ENCODE peak calls at places on chromosomes 16 and 17, in five cellular contexts. V, M, X, O and W are unnamed samples.

GRCh38 chr16:31105677-31106213 is 2.4 kb upstream of the BCKDK start:
- DNase-seq in V (peak), M (peak), X (peak), O (peak), W (no peak)

GRCh38 chr17:80125656-80126448 is 21.1 kb downstream of the EIF4A3 start:
- DNase-seq in V (peak), M (no peak), X (peak), O (no peak), W (no peak)

GRCh38 chr16:84487358-84487757 is 17.1 kb downstream of the MEAK7 start:
- DNase-seq in V (no peak), M (no peak), X (no peak), O (no peak), W (no peak)

GRCh38 chr17:48925251-48925990 is 17.2 kb downstream of the UBE2Z start:
- DNase-seq in V (no peak), M (no peak), X (no peak), O (no peak), W (no peak)

GRCh38 chr16:67311607-67312449 is 14.7 kb downstream of the KCTD19 start:
- DNase-seq in V (peak), M (no peak), X (peak), O (no peak), W (no peak)

GRCh38 chr17:80850817-80851216 is 140.8 kb upstream of the CHMP6 start:
- DNase-seq in V (peak), M (peak), X (no peak), O (no peak), W (no peak)

GRCh38 chr17:48023408-48024148 is 14.0 kb downstream of the COPZ2 start:
- DNase-seq in V (peak), M (peak), X (peak), O (no peak), W (no peak)

GRCh38 chr17:37513711-37514110 is 24.0 kb downstream of the DUSP14 start:
- DNase-seq in V (no peak), M (no peak), X (no peak), O (no peak), W (no peak)

GRCh38 chr16:19164285-19164684 is 3.8 kb upstream of the SYT17 start:
- DNase-seq in V (no peak), M (peak), X (no peak), O (no peak), W (no peak)

GRCh38 chr16:19980866-19981265 is 92.8 kb downstream of the GPR139 start:
- DNase-seq in V (no peak), M (peak), X (no peak), O (no peak), W (no peak)

GRCh38 chr17:77959216-77959925 is 868 bp downstream of the TNRC6C start:
- DNase-seq in V (peak), M (peak), X (no peak), O (no peak), W (no peak)

GRCh38 chr16:180101-180920 is at the start of gene HBQ1:
- DNase-seq in V (peak), M (peak), X (no peak), O (no peak), W (no peak)

GRCh38 chr17:59754547-59754946 is 47.1 kb downstream of the VMP1 start:
- DNase-seq in V (peak), M (no peak), X (peak), O (no peak), W (no peak)

GRCh38 chr17:38926290-38927070 is 1.1 kb downstream of the LASP1NB start:
- DNase-seq in V (peak), M (no peak), X (peak), O (no peak), W (no peak)

GRCh38 chr16:732936-733335 is 6.0 kb downstream of the HAGHL start:
- DNase-seq in V (peak), M (no peak), X (no peak), O (no peak), W (no peak)

GRCh38 chr17:12859520-12859919 is 70.2 kb downstream of the ARHGAP44 start:
- DNase-seq in V (peak), M (no peak), X (no peak), O (no peak), W (no peak)

GRCh38 chr17:39225974-39226683 is 384 bp upstream of the STAC2 start:
- DNase-seq in V (peak), M (peak), X (no peak), O (no peak), W (peak)

GRCh38 chr17:21218101-21218500 is 4.1 kb upstream of the TMEM11 start:
- DNase-seq in V (peak), M (no peak), X (no peak), O (no peak), W (no peak)

GRCh38 chr16:14289692-14290340 is 218.7 kb downstream of the MRTFB start:
- DNase-seq in V (peak), M (peak), X (peak), O (no peak), W (no peak)

GRCh38 chr16:70638814-70639792 is 7.3 kb upstream of the IL34 start:
- DNase-seq in V (peak), M (no peak), X (peak), O (no peak), W (no peak)

GRCh38 chr17:63434951-63435571 is 11.0 kb downstream of the CYB561 start:
- DNase-seq in V (peak), M (peak), X (no peak), O (no peak), W (no peak)

GRCh38 chr17:39080416-39081179 is 70.8 kb downstream of the PLXDC1 start:
- DNase-seq in V (peak), M (no peak), X (peak), O (no peak), W (no peak)

GRCh38 chr17:48860034-48860433 is 29.2 kb downstream of the CALCOCO2 start:
- DNase-seq in V (no peak), M (no peak), X (no peak), O (no peak), W (no peak)

GRCh38 chr17:65261682-65262636 is 124.8 kb downstream of the RGS9 start:
- DNase-seq in V (peak), M (no peak), X (peak), O (no peak), W (no peak)

GRCh38 chr17:78364436-78365281 is 4.8 kb upstream of the SOCS3 start:
- DNase-seq in V (no peak), M (no peak), X (no peak), O (no peak), W (no peak)

GRCh38 chr17:67434061-67434525 is 57.0 kb downstream of the PITPNC1 start:
- DNase-seq in V (no peak), M (no peak), X (no peak), O (no peak), W (no peak)

GRCh38 chr16:78684040-78684611 is 584.7 kb downstream of the WWOX start:
- DNase-seq in V (peak), M (no peak), X (peak), O (no peak), W (no peak)

GRCh38 chr17:42023524-42024349 is 3.8 kb downstream of the NKIRAS2 start:
- DNase-seq in V (no peak), M (no peak), X (no peak), O (no peak), W (no peak)

GRCh38 chr16:50781043-50781442 is 39.2 kb downstream of the CYLD start:
- DNase-seq in V (no peak), M (no peak), X (no peak), O (no peak), W (no peak)

GRCh38 chr17:4043862-4044261 is 79.6 kb upstream of the ATP2A3 start:
- DNase-seq in V (no peak), M (no peak), X (no peak), O (peak), W (no peak)

GRCh38 chr17:60641810-60642220 is 35.8 kb upstream of the BCAS3 start:
- DNase-seq in V (peak), M (peak), X (peak), O (no peak), W (peak)

GRCh38 chr16:50584033-50584722 is 36.0 kb downstream of the NKD1 start:
- DNase-seq in V (no peak), M (no peak), X (no peak), O (no peak), W (no peak)